ENCODE peak calls at places on chromosome 14, in four cellular contexts. One of them, this sample, is unnamed. For H3K9me1, the result is how much of the 10 kb centered on the place peaks cover.

GRCh38 chr14:65214741-65215140 is 112.4 kb upstream of the MAX start:
- DNase-seq in endothelial cell of umbilical vein: no peak
- DNase-seq in keratinocyte: no peak
- DNase-seq in K562: no peak
- DNase-seq in this sample: no peak

GRCh38 chr14:54366726-54367707 is 29.8 kb upstream of the CDKN3 start:
- DNase-seq in endothelial cell of umbilical vein: peak
- DNase-seq in keratinocyte: no peak
- DNase-seq in K562: no peak
- DNase-seq in this sample: peak

GRCh38 chr14:104512061-104512460 is 67.5 kb upstream of the C14orf180 start:
- DNase-seq in endothelial cell of umbilical vein: no peak
- DNase-seq in keratinocyte: no peak
- DNase-seq in K562: no peak
- DNase-seq in this sample: no peak

GRCh38 chr14:54627718-54628345 is 60.9 kb downstream of the SAMD4A start:
- DNase-seq in endothelial cell of umbilical vein: peak
- DNase-seq in keratinocyte: no peak
- DNase-seq in K562: no peak
- DNase-seq in this sample: peak

GRCh38 chr14:94827711-94828505 is 58.0 kb upstream of the GSC start:
- DNase-seq in endothelial cell of umbilical vein: no peak
- DNase-seq in keratinocyte: no peak
- DNase-seq in K562: no peak
- DNase-seq in this sample: no peak

GRCh38 chr14:77965919-77966435 is 166.1 kb downstream of the ADCK1 start:
- DNase-seq in endothelial cell of umbilical vein: peak
- DNase-seq in keratinocyte: no peak
- DNase-seq in K562: peak
- DNase-seq in this sample: peak

GRCh38 chr14:49975286-49975685 is 82.4 kb downstream of the ARF6 start:
- DNase-seq in endothelial cell of umbilical vein: peak
- DNase-seq in keratinocyte: no peak
- DNase-seq in K562: no peak
- DNase-seq in this sample: peak

GRCh38 chr14:24378981-24379906 is 11.3 kb downstream of the NFATC4 start:
- DNase-seq in endothelial cell of umbilical vein: no peak
- DNase-seq in keratinocyte: no peak
- DNase-seq in K562: no peak
- DNase-seq in this sample: no peak

GRCh38 chr14:36268957-36269734 is 51.3 kb downstream of the MBIP start:
- DNase-seq in endothelial cell of umbilical vein: no peak
- DNase-seq in keratinocyte: no peak
- DNase-seq in K562: no peak
- DNase-seq in this sample: no peak

GRCh38 chr14:33671556-33671955 is 279.3 kb downstream of the EGLN3 start:
- DNase-seq in endothelial cell of umbilical vein: peak
- DNase-seq in keratinocyte: no peak
- DNase-seq in K562: no peak
- DNase-seq in this sample: no peak
- H3K9me1 ChIP-seq in endothelial cell of umbilical vein: under half
- H3K9me1 ChIP-seq in keratinocyte: under half
- H3K9me1 ChIP-seq in K562: under half
- H3K9me1 ChIP-seq in this sample: under half

DNA sequence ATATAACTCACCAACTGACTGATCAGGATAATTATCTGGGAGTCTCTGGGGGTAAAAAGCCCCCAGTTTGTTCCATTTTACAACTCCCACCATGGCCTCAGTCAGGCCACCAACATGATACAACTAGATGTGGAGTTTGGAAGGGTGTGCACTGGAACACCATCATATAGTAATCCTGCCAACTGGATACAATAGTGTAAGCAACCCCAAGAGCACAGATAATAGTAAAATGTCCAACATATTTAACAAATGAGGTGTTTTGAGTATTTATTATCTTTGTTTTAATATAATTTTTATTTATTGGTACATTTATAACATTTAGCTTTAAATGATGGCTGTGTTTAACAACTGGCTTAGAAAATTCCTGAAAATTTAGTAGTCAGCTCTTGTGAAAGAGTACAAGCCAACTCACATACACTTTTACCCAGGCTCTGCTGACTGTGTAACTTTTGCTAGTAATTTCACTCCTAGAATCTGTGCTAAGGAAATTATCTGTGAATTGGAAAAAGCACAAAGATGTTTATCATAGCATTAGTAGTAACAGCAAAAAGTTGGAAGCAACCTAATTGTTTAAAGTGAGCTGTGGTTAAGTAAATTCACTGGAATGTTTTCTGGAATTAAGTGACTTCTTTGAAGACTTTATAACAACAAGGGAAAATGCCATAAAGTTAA is 196.8 kb downstream of the RAD51B start:
- DNase-seq in endothelial cell of umbilical vein: no peak
- DNase-seq in keratinocyte: no peak
- DNase-seq in K562: no peak
- DNase-seq in this sample: peak
- H3K9me1 ChIP-seq in endothelial cell of umbilical vein: under half
- H3K9me1 ChIP-seq in keratinocyte: under half
- H3K9me1 ChIP-seq in K562: under half
- H3K9me1 ChIP-seq in this sample: under half

GRCh38 chr14:26125039-26125438 is 472.8 kb downstream of the NOVA1 start:
- DNase-seq in endothelial cell of umbilical vein: no peak
- DNase-seq in keratinocyte: no peak
- DNase-seq in K562: no peak
- DNase-seq in this sample: no peak

GRCh38 chr14:26128931-26129674 is 468.7 kb downstream of the NOVA1 start:
- DNase-seq in endothelial cell of umbilical vein: peak
- DNase-seq in keratinocyte: no peak
- DNase-seq in K562: no peak
- DNase-seq in this sample: no peak

GRCh38 chr14:26132061-26132460 is 465.8 kb downstream of the NOVA1 start:
- DNase-seq in endothelial cell of umbilical vein: peak
- DNase-seq in keratinocyte: no peak
- DNase-seq in K562: no peak
- DNase-seq in this sample: no peak

GRCh38 chr14:26130690-26131089 is 467.1 kb downstream of the NOVA1 start:
- DNase-seq in endothelial cell of umbilical vein: no peak
- DNase-seq in keratinocyte: no peak
- DNase-seq in K562: no peak
- DNase-seq in this sample: no peak
- H3K9me1 ChIP-seq in endothelial cell of umbilical vein: under half
- H3K9me1 ChIP-seq in keratinocyte: under half
- H3K9me1 ChIP-seq in K562: under half
- H3K9me1 ChIP-seq in this sample: under half

GRCh38 chr14:80845877-80846276 is 95.7 kb downstream of the CEP128 start:
- DNase-seq in endothelial cell of umbilical vein: no peak
- DNase-seq in keratinocyte: no peak
- DNase-seq in K562: no peak
- DNase-seq in this sample: no peak
- H3K9me1 ChIP-seq in endothelial cell of umbilical vein: under half
- H3K9me1 ChIP-seq in keratinocyte: under half
- H3K9me1 ChIP-seq in K562: under half
- H3K9me1 ChIP-seq in this sample: under half

DNA sequence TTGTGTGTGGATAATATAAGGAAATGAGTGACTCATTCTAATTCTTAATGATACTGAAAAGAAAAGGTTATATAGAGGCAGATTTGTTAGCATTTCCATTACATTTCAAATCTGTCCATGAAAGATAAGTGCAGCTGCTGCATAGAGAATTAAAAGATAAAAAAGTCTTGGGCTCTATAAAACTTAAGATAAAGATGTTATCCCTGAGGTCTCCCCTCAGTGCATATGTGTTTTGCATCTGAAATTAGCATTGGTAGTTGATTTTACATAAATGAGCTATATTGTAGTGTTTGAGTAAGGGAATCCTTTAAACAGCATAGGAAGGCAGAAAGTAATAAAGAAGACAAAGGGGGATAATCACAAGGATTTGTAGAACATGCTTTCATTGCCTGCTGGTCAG is 206.2 kb downstream of the FSCB start:
- DNase-seq in endothelial cell of umbilical vein: no peak
- DNase-seq in keratinocyte: no peak
- DNase-seq in K562: no peak
- DNase-seq in this sample: no peak
- H3K9me1 ChIP-seq in endothelial cell of umbilical vein: under half
- H3K9me1 ChIP-seq in keratinocyte: under half
- H3K9me1 ChIP-seq in K562: under half
- H3K9me1 ChIP-seq in this sample: under half